ENCODE peak calls at places on chromosomes 12 and 14, in five cellular contexts. W, K, U, Y and A are unnamed samples.

GRCh38 chr12:120257041-120257821 is 8.3 kb downstream of the PXN start:
- DNase-seq in K (peak), U (no peak), W (peak), Y (no peak), A (peak)

GRCh38 chr12:6116481-6117021 is 7.9 kb downstream of the VWF start:
- DNase-seq in W (no peak), K (peak), U (no peak), Y (no peak), A (no peak)

GRCh38 chr14:23099212-23099861 is 4.0 kb downstream of the C14orf119 start:
- DNase-seq in W (no peak), U (no peak), K (no peak), Y (no peak), A (no peak)

GRCh38 chr12:108446766-108447165 is 68.3 kb upstream of the FICD start:
- DNase-seq in Y (no peak), W (peak), U (no peak), K (peak), A (no peak)

GRCh38 chr12:111102062-111102735 is 181.8 kb upstream of the MYL2 start:
- DNase-seq in U (no peak), W (no peak), K (no peak), Y (no peak), A (peak)

GRCh38 chr12:6614513-6615177 is 7.5 kb upstream of the CHD4 start:
- DNase-seq in Y (no peak), U (no peak), W (no peak), K (peak), A (no peak)

GRCh38 chr12:31316964-31317363 is 9.0 kb downstream of the SINHCAF start:
- DNase-seq in W (no peak), K (no peak), Y (no peak), U (no peak), A (no peak)

GRCh38 chr12:76346798-76347420 is 1.3 kb downstream of the BBS10 start:
- DNase-seq in Y (peak), U (no peak), W (no peak), K (peak), A (peak)

GRCh38 chr14:57656853-57657252 is 163.2 kb upstream of the CCDC198 start:
- DNase-seq in W (no peak), K (no peak), U (no peak), Y (no peak), A (no peak)

GRCh38 chr14:80584638-80585505 is 356.7 kb downstream of the CEP128 start:
- DNase-seq in U (no peak), W (no peak), Y (no peak), K (peak), A (peak)

GRCh38 chr12:55720894-55721444 is 776 bp downstream of the RDH5 start:
- DNase-seq in W (peak), Y (peak), U (no peak), K (peak), A (no peak)

GRCh38 chr12:72141381-72141780 is 130.8 kb upstream of the TRHDE start:
- DNase-seq in U (no peak), K (peak), Y (no peak), W (no peak), A (peak)

GRCh38 chr12:88362439-88362838 is 217.8 kb downstream of the KITLG start:
- DNase-seq in U (no peak), W (no peak), Y (no peak), K (peak), A (no peak)

GRCh38 chr14:73460691-73461127 is 2.4 kb upstream of the NUMB start:
- DNase-seq in K (peak), U (no peak), Y (no peak), W (no peak), A (peak)

GRCh38 chr12:13450231-13451080 is 253.9 kb downstream of the EMP1 start:
- DNase-seq in Y (no peak), W (no peak), K (no peak), U (no peak), A (no peak)

GRCh38 chr12:31974673-31975072 is 15.5 kb downstream of the RESF1 start:
- DNase-seq in W (no peak), U (no peak), K (no peak), Y (no peak), A (no peak)

GRCh38 chr14:59020382-59020781 is 168.1 kb upstream of the DAAM1 start:
- DNase-seq in U (no peak), Y (no peak), W (no peak), K (peak), A (no peak)

GRCh38 chr14:69559581-69560011 is 15.1 kb downstream of the CCDC177 start:
- DNase-seq in W (no peak), U (peak), Y (peak), K (no peak), A (peak)

GRCh38 chr12:57815177-57816000 is 3.1 kb downstream of the AVIL start:
- DNase-seq in W (no peak), U (no peak), Y (no peak), K (no peak), A (peak)

GRCh38 chr12:120592121-120593049 is 11.2 kb upstream of the POP5 start:
- DNase-seq in U (no peak), K (no peak), Y (no peak), W (no peak), A (no peak)

GRCh38 chr12:49187184-49187583 is 1.7 kb downstream of the TUBA1A start:
- DNase-seq in K (peak), Y (peak), W (peak), U (no peak), A (peak)

GRCh38 chr12:128976120-128976519 is 122.8 kb downstream of the GLT1D1 start:
- DNase-seq in U (no peak), Y (peak), K (no peak), W (no peak), A (no peak)

GRCh38 chr14:60324837-60325236 is 75.8 kb downstream of the PPM1A start:
- DNase-seq in Y (no peak), K (no peak), W (no peak), U (no peak), A (no peak)

GRCh38 chr12:121711925-121712461 is 559 bp upstream of the TMEM120B start:
- DNase-seq in K (peak), U (no peak), W (peak), Y (no peak), A (no peak)

GRCh38 chr12:11958216-11959091 is 112.3 kb upstream of the BCL2L14 start:
- DNase-seq in U (no peak), W (no peak), Y (no peak), K (peak), A (no peak)

GRCh38 chr14:103496776-103497175 is 25.9 kb downstream of the CKB start:
- DNase-seq in U (no peak), W (no peak), Y (no peak), K (peak), A (no peak)

GRCh38 chr14:86203843-86204242 is 673.9 kb downstream of the FLRT2 start:
- DNase-seq in W (no peak), Y (no peak), K (no peak), U (no peak), A (no peak)